ENCODE peak calls at places on chromosome 4, in nine cellular contexts. One of them, this sample, is unnamed.
A peak's percentile ranks its signal among the peaks of the same experiment; 100 is the strongest.

GRCh38 chr4:77193511-77194236 is 36.7 kb downstream of the CCNG2 start:
- DNase-seq in adrenal gland: peak; percentile 39
- DNase-seq in upper lobe of right lung: peak; percentile 83
- DNase-seq in CD8-positive, alpha-beta memory T cell: peak; percentile 67
- DNase-seq in SK-N-SH: no peak
- DNase-seq in osteoblast: no peak
- DNase-seq in CD4-positive, alpha-beta memory T cell: peak; percentile 80
- DNase-seq in lower lobe of right lung: peak; percentile 86
- DNase-seq in heart left ventricle: peak; percentile 59
- DNase-seq in this sample: peak; percentile 4

GRCh38 chr4:16270654-16271328 is 44.5 kb upstream of the TAPT1 start:
- DNase-seq in lower lobe of right lung: no peak
- DNase-seq in CD8-positive, alpha-beta memory T cell: no peak
- DNase-seq in CD4-positive, alpha-beta memory T cell: no peak
- DNase-seq in adrenal gland: no peak
- DNase-seq in osteoblast: no peak
- DNase-seq in heart left ventricle: no peak
- DNase-seq in SK-N-SH: no peak
- DNase-seq in upper lobe of right lung: no peak
- DNase-seq in this sample: no peak

GRCh38 chr4:120232050-120232449 is 165.4 kb upstream of the MAD2L1 start:
- DNase-seq in CD4-positive, alpha-beta memory T cell: no peak
- DNase-seq in lower lobe of right lung: no peak
- DNase-seq in heart left ventricle: no peak
- DNase-seq in osteoblast: no peak
- DNase-seq in CD8-positive, alpha-beta memory T cell: no peak
- DNase-seq in SK-N-SH: no peak
- DNase-seq in upper lobe of right lung: no peak
- DNase-seq in adrenal gland: no peak
- DNase-seq in this sample: no peak

GRCh38 chr4:68416591-68416990 is 30.7 kb upstream of the TMPRSS11E start:
- DNase-seq in heart left ventricle: no peak
- DNase-seq in CD8-positive, alpha-beta memory T cell: no peak
- DNase-seq in osteoblast: peak; percentile 84
- DNase-seq in SK-N-SH: no peak
- DNase-seq in lower lobe of right lung: no peak
- DNase-seq in adrenal gland: no peak
- DNase-seq in CD4-positive, alpha-beta memory T cell: no peak
- DNase-seq in upper lobe of right lung: no peak
- DNase-seq in this sample: no peak

GRCh38 chr4:52983563-52984303 is 121.6 kb downstream of the RASL11B start:
- DNase-seq in adrenal gland: peak; percentile 27
- DNase-seq in CD8-positive, alpha-beta memory T cell: peak; percentile 8
- DNase-seq in CD4-positive, alpha-beta memory T cell: no peak
- DNase-seq in osteoblast: peak; percentile 78
- DNase-seq in lower lobe of right lung: no peak
- DNase-seq in upper lobe of right lung: no peak
- DNase-seq in heart left ventricle: no peak
- DNase-seq in SK-N-SH: peak; percentile 49
- DNase-seq in this sample: no peak

GRCh38 chr4:38983756-38984647 is 48.2 kb downstream of the TMEM156 start:
- DNase-seq in adrenal gland: no peak
- DNase-seq in lower lobe of right lung: no peak
- DNase-seq in CD4-positive, alpha-beta memory T cell: no peak
- DNase-seq in upper lobe of right lung: no peak
- DNase-seq in SK-N-SH: peak; percentile 11
- DNase-seq in osteoblast: no peak
- DNase-seq in heart left ventricle: no peak
- DNase-seq in CD8-positive, alpha-beta memory T cell: no peak
- DNase-seq in this sample: no peak

GRCh38 chr4:37879365-37879764 is 11.5 kb upstream of the TBC1D1 start:
- DNase-seq in heart left ventricle: no peak
- DNase-seq in lower lobe of right lung: no peak
- DNase-seq in upper lobe of right lung: no peak
- DNase-seq in CD8-positive, alpha-beta memory T cell: no peak
- DNase-seq in adrenal gland: no peak
- DNase-seq in osteoblast: no peak
- DNase-seq in CD4-positive, alpha-beta memory T cell: no peak
- DNase-seq in SK-N-SH: no peak
- DNase-seq in this sample: no peak

GRCh38 chr4:61540944-61541343 is 340.8 kb downstream of the ADGRL3 start:
- DNase-seq in CD8-positive, alpha-beta memory T cell: no peak
- DNase-seq in CD4-positive, alpha-beta memory T cell: no peak
- DNase-seq in adrenal gland: no peak
- DNase-seq in upper lobe of right lung: no peak
- DNase-seq in osteoblast: no peak
- DNase-seq in lower lobe of right lung: no peak
- DNase-seq in heart left ventricle: no peak
- DNase-seq in SK-N-SH: no peak
- DNase-seq in this sample: no peak

GRCh38 chr4:22969314-22969896 is 276.7 kb downstream of the GBA3 start:
- DNase-seq in lower lobe of right lung: no peak
- DNase-seq in osteoblast: peak; percentile 3
- DNase-seq in CD8-positive, alpha-beta memory T cell: no peak
- DNase-seq in adrenal gland: no peak
- DNase-seq in heart left ventricle: no peak
- DNase-seq in CD4-positive, alpha-beta memory T cell: no peak
- DNase-seq in upper lobe of right lung: no peak
- DNase-seq in SK-N-SH: no peak
- DNase-seq in this sample: no peak

GRCh38 chr4:41644288-41644914 is 104.1 kb downstream of the PHOX2B start:
- DNase-seq in upper lobe of right lung: peak; percentile 87
- DNase-seq in CD4-positive, alpha-beta memory T cell: no peak
- DNase-seq in adrenal gland: peak; percentile 78
- DNase-seq in heart left ventricle: peak; percentile 77
- DNase-seq in lower lobe of right lung: peak; percentile 78
- DNase-seq in SK-N-SH: peak; percentile 75
- DNase-seq in CD8-positive, alpha-beta memory T cell: no peak
- DNase-seq in osteoblast: peak; percentile 54
- DNase-seq in this sample: no peak

GRCh38 chr4:100428051-100428450 is 89.8 kb downstream of the EMCN start:
- DNase-seq in CD8-positive, alpha-beta memory T cell: no peak
- DNase-seq in adrenal gland: no peak
- DNase-seq in CD4-positive, alpha-beta memory T cell: no peak
- DNase-seq in osteoblast: peak; percentile 55
- DNase-seq in upper lobe of right lung: no peak
- DNase-seq in SK-N-SH: no peak
- DNase-seq in lower lobe of right lung: no peak
- DNase-seq in heart left ventricle: no peak
- DNase-seq in this sample: no peak

GRCh38 chr4:38099020-38099600 is 138.9 kb downstream of the PTTG2 start:
- DNase-seq in heart left ventricle: no peak
- DNase-seq in lower lobe of right lung: no peak
- DNase-seq in CD4-positive, alpha-beta memory T cell: no peak
- DNase-seq in CD8-positive, alpha-beta memory T cell: no peak
- DNase-seq in osteoblast: no peak
- DNase-seq in upper lobe of right lung: no peak
- DNase-seq in SK-N-SH: no peak
- DNase-seq in adrenal gland: no peak
- DNase-seq in this sample: no peak

GRCh38 chr4:95106408-95106928 is 348.7 kb downstream of the BMPR1B start:
- DNase-seq in upper lobe of right lung: no peak
- DNase-seq in osteoblast: no peak
- DNase-seq in heart left ventricle: no peak
- DNase-seq in CD8-positive, alpha-beta memory T cell: no peak
- DNase-seq in adrenal gland: no peak
- DNase-seq in lower lobe of right lung: no peak
- DNase-seq in CD4-positive, alpha-beta memory T cell: no peak
- DNase-seq in SK-N-SH: no peak
- DNase-seq in this sample: no peak

GRCh38 chr4:143358923-143359694 is 22.4 kb downstream of the GAB1 start:
- DNase-seq in adrenal gland: peak; percentile 32
- DNase-seq in heart left ventricle: no peak
- DNase-seq in SK-N-SH: no peak
- DNase-seq in osteoblast: no peak
- DNase-seq in CD4-positive, alpha-beta memory T cell: peak; percentile 45
- DNase-seq in upper lobe of right lung: no peak
- DNase-seq in CD8-positive, alpha-beta memory T cell: peak; percentile 30
- DNase-seq in lower lobe of right lung: peak; percentile 70
- DNase-seq in this sample: peak; percentile 57

GRCh38 chr4:25859429-25860148 is 3.2 kb downstream of the SEL1L3 start:
- DNase-seq in CD4-positive, alpha-beta memory T cell: peak; percentile 78
- DNase-seq in lower lobe of right lung: no peak
- DNase-seq in SK-N-SH: peak; percentile 31
- DNase-seq in adrenal gland: no peak
- DNase-seq in osteoblast: no peak
- DNase-seq in heart left ventricle: no peak
- DNase-seq in upper lobe of right lung: no peak
- DNase-seq in CD8-positive, alpha-beta memory T cell: peak; percentile 65
- DNase-seq in this sample: no peak

GRCh38 chr4:168866635-168867034 is 143.4 kb downstream of the CBR4 start:
- DNase-seq in CD8-positive, alpha-beta memory T cell: no peak
- DNase-seq in osteoblast: no peak
- DNase-seq in heart left ventricle: no peak
- DNase-seq in SK-N-SH: no peak
- DNase-seq in upper lobe of right lung: no peak
- DNase-seq in adrenal gland: no peak
- DNase-seq in lower lobe of right lung: no peak
- DNase-seq in CD4-positive, alpha-beta memory T cell: no peak
- DNase-seq in this sample: no peak

GRCh38 chr4:168867128-168867527 is 142.9 kb downstream of the CBR4 start:
- DNase-seq in SK-N-SH: no peak
- DNase-seq in heart left ventricle: no peak
- DNase-seq in adrenal gland: no peak
- DNase-seq in upper lobe of right lung: no peak
- DNase-seq in osteoblast: no peak
- DNase-seq in CD8-positive, alpha-beta memory T cell: no peak
- DNase-seq in CD4-positive, alpha-beta memory T cell: no peak
- DNase-seq in lower lobe of right lung: no peak
- DNase-seq in this sample: no peak

GRCh38 chr4:168865854-168866253 is 144.2 kb downstream of the CBR4 start:
- DNase-seq in osteoblast: no peak
- DNase-seq in CD4-positive, alpha-beta memory T cell: no peak
- DNase-seq in upper lobe of right lung: no peak
- DNase-seq in lower lobe of right lung: no peak
- DNase-seq in adrenal gland: no peak
- DNase-seq in SK-N-SH: no peak
- DNase-seq in heart left ventricle: no peak
- DNase-seq in CD8-positive, alpha-beta memory T cell: no peak
- DNase-seq in this sample: no peak

GRCh38 chr4:168864831-168865541 is 145.1 kb downstream of the CBR4 start:
- DNase-seq in heart left ventricle: no peak
- DNase-seq in adrenal gland: peak; percentile 17
- DNase-seq in upper lobe of right lung: no peak
- DNase-seq in SK-N-SH: no peak
- DNase-seq in osteoblast: peak; percentile 54
- DNase-seq in lower lobe of right lung: no peak
- DNase-seq in CD4-positive, alpha-beta memory T cell: no peak
- DNase-seq in CD8-positive, alpha-beta memory T cell: no peak
- DNase-seq in this sample: no peak

GRCh38 chr4:168863719-168864632 is 146.1 kb downstream of the CBR4 start:
- DNase-seq in CD8-positive, alpha-beta memory T cell: no peak
- DNase-seq in CD4-positive, alpha-beta memory T cell: no peak
- DNase-seq in upper lobe of right lung: no peak
- DNase-seq in SK-N-SH: no peak
- DNase-seq in heart left ventricle: no peak
- DNase-seq in osteoblast: no peak
- DNase-seq in lower lobe of right lung: no peak
- DNase-seq in adrenal gland: no peak
- DNase-seq in this sample: no peak
- H3K36me3 ChIP-seq in CD8-positive, alpha-beta memory T cell: no peaks in the 10 kb centered on the region
- H3K36me3 ChIP-seq in CD4-positive, alpha-beta memory T cell: no peaks in the 10 kb centered on the region
- H3K36me3 ChIP-seq in upper lobe of right lung: no peaks in the 10 kb centered on the region
- H3K36me3 ChIP-seq in SK-N-SH: peaks cover 7% of the 10 kb centered on the region
- H3K36me3 ChIP-seq in heart left ventricle: no peaks in the 10 kb centered on the region
- H3K36me3 ChIP-seq in osteoblast: peaks cover 35% of the 10 kb centered on the region
- H3K36me3 ChIP-seq in lower lobe of right lung: no peaks in the 10 kb centered on the region
- H3K36me3 ChIP-seq in adrenal gland: no peaks in the 10 kb centered on the region
- H3K36me3 ChIP-seq in this sample: no peaks in the 10 kb centered on the region

GRCh38 chr4:81445196-81445595 is 26.5 kb downstream of the RASGEF1B start:
- DNase-seq in osteoblast: no peak
- DNase-seq in heart left ventricle: no peak
- DNase-seq in CD8-positive, alpha-beta memory T cell: no peak
- DNase-seq in upper lobe of right lung: no peak
- DNase-seq in adrenal gland: no peak
- DNase-seq in lower lobe of right lung: no peak
- DNase-seq in SK-N-SH: no peak
- DNase-seq in CD4-positive, alpha-beta memory T cell: no peak
- DNase-seq in this sample: no peak

GRCh38 chr4:81452452-81453011 is 19.2 kb downstream of the RASGEF1B start:
- DNase-seq in adrenal gland: no peak
- DNase-seq in CD8-positive, alpha-beta memory T cell: no peak
- DNase-seq in CD4-positive, alpha-beta memory T cell: no peak
- DNase-seq in SK-N-SH: no peak
- DNase-seq in osteoblast: no peak
- DNase-seq in upper lobe of right lung: no peak
- DNase-seq in lower lobe of right lung: no peak
- DNase-seq in heart left ventricle: no peak
- DNase-seq in this sample: no peak

GRCh38 chr4:81447551-81448266 is 24.0 kb downstream of the RASGEF1B start:
- DNase-seq in adrenal gland: no peak
- DNase-seq in lower lobe of right lung: no peak
- DNase-seq in CD4-positive, alpha-beta memory T cell: no peak
- DNase-seq in CD8-positive, alpha-beta memory T cell: no peak
- DNase-seq in SK-N-SH: no peak
- DNase-seq in heart left ventricle: no peak
- DNase-seq in osteoblast: no peak
- DNase-seq in upper lobe of right lung: no peak
- DNase-seq in this sample: no peak

GRCh38 chr4:81446634-81447033 is 25.1 kb downstream of the RASGEF1B start:
- DNase-seq in adrenal gland: no peak
- DNase-seq in heart left ventricle: no peak
- DNase-seq in osteoblast: no peak
- DNase-seq in lower lobe of right lung: no peak
- DNase-seq in SK-N-SH: no peak
- DNase-seq in CD4-positive, alpha-beta memory T cell: no peak
- DNase-seq in CD8-positive, alpha-beta memory T cell: no peak
- DNase-seq in upper lobe of right lung: no peak
- DNase-seq in this sample: no peak

GRCh38 chr4:81449018-81449417 is 22.7 kb downstream of the RASGEF1B start:
- DNase-seq in upper lobe of right lung: no peak
- DNase-seq in CD8-positive, alpha-beta memory T cell: no peak
- DNase-seq in osteoblast: no peak
- DNase-seq in CD4-positive, alpha-beta memory T cell: no peak
- DNase-seq in SK-N-SH: no peak
- DNase-seq in adrenal gland: no peak
- DNase-seq in lower lobe of right lung: no peak
- DNase-seq in heart left ventricle: no peak
- DNase-seq in this sample: no peak
- H3K36me3 ChIP-seq in upper lobe of right lung: peaks cover 93% of the 10 kb centered on the region
- H3K36me3 ChIP-seq in CD8-positive, alpha-beta memory T cell: peaks cover 12% of the 10 kb centered on the region
- H3K36me3 ChIP-seq in osteoblast: no peaks in the 10 kb centered on the region
- H3K36me3 ChIP-seq in CD4-positive, alpha-beta memory T cell: peaks cover 3% of the 10 kb centered on the region
- H3K36me3 ChIP-seq in SK-N-SH: no peaks in the 10 kb centered on the region
- H3K36me3 ChIP-seq in adrenal gland: peaks cover 32% of the 10 kb centered on the region
- H3K36me3 ChIP-seq in lower lobe of right lung: peaks cover 98% of the 10 kb centered on the region
- H3K36me3 ChIP-seq in heart left ventricle: peaks cover 3% of the 10 kb centered on the region
- H3K36me3 ChIP-seq in this sample: peaks cover 10% of the 10 kb centered on the region

GRCh38 chr4:5735463-5735862 is 24.5 kb downstream of the EVC start:
- DNase-seq in heart left ventricle: no peak
- DNase-seq in CD8-positive, alpha-beta memory T cell: no peak
- DNase-seq in SK-N-SH: no peak
- DNase-seq in lower lobe of right lung: no peak
- DNase-seq in osteoblast: no peak
- DNase-seq in adrenal gland: no peak
- DNase-seq in CD4-positive, alpha-beta memory T cell: no peak
- DNase-seq in upper lobe of right lung: no peak
- DNase-seq in this sample: no peak
- H3K36me3 ChIP-seq in heart left ventricle: no peaks in the 10 kb centered on the region
- H3K36me3 ChIP-seq in CD8-positive, alpha-beta memory T cell: no peaks in the 10 kb centered on the region
- H3K36me3 ChIP-seq in SK-N-SH: peaks cover 30% of the 10 kb centered on the region
- H3K36me3 ChIP-seq in lower lobe of right lung: peaks cover 42% of the 10 kb centered on the region
- H3K36me3 ChIP-seq in osteoblast: peaks cover 70% of the 10 kb centered on the region
- H3K36me3 ChIP-seq in adrenal gland: no peaks in the 10 kb centered on the region
- H3K36me3 ChIP-seq in CD4-positive, alpha-beta memory T cell: no peaks in the 10 kb centered on the region
- H3K36me3 ChIP-seq in upper lobe of right lung: peaks cover 32% of the 10 kb centered on the region
- H3K36me3 ChIP-seq in this sample: no peaks in the 10 kb centered on the region

GRCh38 chr4:3521621-3522325 is 10.4 kb downstream of the LRPAP1 start:
- DNase-seq in upper lobe of right lung: peak; percentile 58
- DNase-seq in SK-N-SH: no peak
- DNase-seq in lower lobe of right lung: peak; percentile 30
- DNase-seq in osteoblast: peak; percentile 87
- DNase-seq in CD4-positive, alpha-beta memory T cell: peak; percentile 20
- DNase-seq in CD8-positive, alpha-beta memory T cell: no peak
- DNase-seq in heart left ventricle: no peak
- DNase-seq in adrenal gland: no peak
- DNase-seq in this sample: no peak
- H3K36me3 ChIP-seq in upper lobe of right lung: peaks cover 82% of the 10 kb centered on the region
- H3K36me3 ChIP-seq in SK-N-SH: peaks cover 82% of the 10 kb centered on the region
- H3K36me3 ChIP-seq in lower lobe of right lung: peaks cover 97% of the 10 kb centered on the region
- H3K36me3 ChIP-seq in osteoblast: peaks cover 44% of the 10 kb centered on the region
- H3K36me3 ChIP-seq in CD4-positive, alpha-beta memory T cell: peaks cover 61% of the 10 kb centered on the region
- H3K36me3 ChIP-seq in CD8-positive, alpha-beta memory T cell: peaks cover 22% of the 10 kb centered on the region
- H3K36me3 ChIP-seq in heart left ventricle: peaks cover 37% of the 10 kb centered on the region
- H3K36me3 ChIP-seq in adrenal gland: peaks cover 79% of the 10 kb centered on the region
- H3K36me3 ChIP-seq in this sample: peaks cover 87% of the 10 kb centered on the region

This sample was measured in DND-41.